ENCODE peak calls at places on chromosomes 1 and 21, in nine cellular contexts. H is AG04450; W is pancreas; V is adrenal gland; K is heart left ventricle; L is fibroblast of lung; J is CD8-positive, alpha-beta T cell; C is HCT116; T is K562. R is an unnamed sample. For H3K9me3, the result is how much of the 10 kb centered on the place peaks cover.

GRCh38 chr1:59738591-59739015 is 76.1 kb upstream of the HOOK1 start:
- DNase-seq in H (peak), W (no peak), V (no peak), K (no peak), L (peak), J (no peak), C (no peak), T (no peak), R (no peak)

GRCh38 chr1:28428990-28429520 is 59.5 kb downstream of the PHACTR4 start:
- DNase-seq in H (no peak), W (no peak), V (no peak), K (no peak), L (peak), J (no peak), C (no peak), T (no peak), R (no peak)

GRCh38 chr1:41365320-41365633 is 4.0 kb downstream of the FOXO6 start:
- DNase-seq in H (no peak), W (no peak), V (no peak), K (peak), L (no peak), J (no peak), C (no peak), T (no peak), R (no peak)

GRCh38 chr1:247862756-247863155 is 5.8 kb downstream of the TRIM58 start:
- DNase-seq in H (no peak), W (no peak), V (no peak), K (no peak), L (no peak), J (no peak), C (no peak), T (no peak), R (no peak)

GRCh38 chr1:183097438-183098051 is 74.3 kb downstream of the LAMC1 start:
- DNase-seq in H (peak), W (no peak), V (no peak), K (no peak), L (peak), J (no peak), C (no peak), T (no peak), R (no peak)

GRCh38 chr1:154812911-154813816 is 56.9 kb downstream of the KCNN3 start:
- DNase-seq in H (no peak), W (no peak), V (no peak), K (peak), L (peak), J (no peak), C (no peak), T (peak), R (no peak)

GRCh38 chr1:220691039-220691684 is 999 bp downstream of the C1orf115 start:
- DNase-seq in H (no peak), W (no peak), V (peak), K (no peak), L (no peak), J (no peak), C (no peak), T (no peak), R (no peak)

GRCh38 chr1:50620680-50621329 is 197.6 kb upstream of the DMRTA2 start:
- DNase-seq in H (no peak), W (no peak), V (no peak), K (no peak), L (peak), J (no peak), C (peak), T (no peak), R (no peak)

GRCh38 chr1:153245466-153245865 is 14.0 kb upstream of the LORICRIN start:
- DNase-seq in H (no peak), W (no peak), V (no peak), K (no peak), L (no peak), J (no peak), C (no peak), T (no peak), R (no peak)

GRCh38 chr1:229810140-229810539 is 184.1 kb downstream of the URB2 start:
- DNase-seq in H (no peak), W (no peak), V (no peak), K (no peak), L (no peak), J (no peak), C (no peak), T (no peak), R (no peak)

GRCh38 chr1:1614204-1614953 is 921 bp upstream of the MIB2 start:
- DNase-seq in H (peak), W (peak), V (peak), K (peak), L (peak), J (peak), C (no peak), T (peak), R (peak)

GRCh38 chr1:53959664-53960250 is 13.6 kb downstream of the LRRC42 start:
- DNase-seq in H (no peak), W (no peak), V (no peak), K (no peak), L (no peak), J (peak), C (no peak), T (no peak), R (no peak)

GRCh38 chr1:104403883-104404282 is 654.2 kb downstream of the AMY1C start:
- DNase-seq in H (no peak), W (no peak), V (no peak), K (no peak), L (no peak), J (no peak), C (no peak), T (no peak), R (no peak)

GRCh38 chr1:186680031-186681012 is at the start of gene PTGS2:
- DNase-seq in H (peak), W (peak), V (peak), K (peak), L (peak), J (no peak), C (peak), T (no peak), R (peak)

GRCh38 chr1:175981128-175981527 is 226.0 kb downstream of the COP1 start:
- DNase-seq in H (no peak), W (no peak), V (no peak), K (no peak), L (no peak), J (no peak), C (no peak), T (no peak), R (no peak)

GRCh38 chr1:109933856-109934711 is 23.4 kb downstream of the CSF1 start:
- DNase-seq in H (no peak), W (peak), V (no peak), K (no peak), L (peak), J (no peak), C (no peak), T (no peak), R (no peak)

GRCh38 chr1:19366599-19367315 is 54.6 kb downstream of the SLC66A1 start:
- DNase-seq in H (no peak), W (no peak), V (no peak), K (no peak), L (no peak), J (no peak), C (no peak), T (no peak), R (no peak)

GRCh38 chr21:37921091-37921490 is 4.8 kb upstream of the KCNJ6 start:
- DNase-seq in H (no peak), W (no peak), V (no peak), K (no peak), L (peak), J (no peak), C (no peak), T (no peak), R (no peak)

GRCh38 chr1:18830596-18830995 is 28.9 kb downstream of the TAS1R2 start:
- DNase-seq in H (no peak), W (no peak), V (no peak), K (no peak), L (no peak), J (no peak), C (no peak), T (no peak), R (no peak)

DNA sequence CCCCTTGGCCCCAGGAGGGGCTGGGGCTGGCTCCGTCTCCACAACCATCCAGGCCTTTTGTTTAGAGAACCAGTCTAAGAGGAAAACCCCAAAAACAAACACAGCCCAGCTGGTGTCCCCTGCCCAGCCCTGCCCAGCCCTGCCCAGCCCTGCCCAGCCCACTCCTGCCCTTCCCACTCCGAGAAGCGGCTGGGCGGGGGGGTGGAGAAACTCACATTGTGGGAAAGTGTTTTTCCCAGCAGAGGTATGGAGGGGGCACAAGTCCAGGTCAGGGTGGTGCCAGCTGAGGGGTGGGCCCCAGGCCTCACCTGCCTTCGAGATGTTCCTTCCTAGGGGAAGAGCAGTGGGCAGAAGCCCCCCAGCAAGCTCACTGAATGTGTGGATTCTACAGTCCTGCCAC is 10.0 kb upstream of the FAM131C start:
- DNase-seq in H (no peak), W (no peak), V (no peak), K (no peak), L (no peak), J (no peak), C (no peak), T (no peak), R (no peak)
- TF ChIP-seq CTCF in H (no peak), W (no peak), V (no peak), K (no peak), L (no peak), J (no peak), C (no peak), T (no peak), R (no peak)

GRCh38 chr1:217062566-217062965 is 339.3 kb upstream of the ESRRG start:
- DNase-seq in H (no peak), W (no peak), V (no peak), K (no peak), L (no peak), J (no peak), C (no peak), T (no peak), R (no peak)
- H3K27ac ChIP-seq in H (no peak), W (no peak), V (no peak), K (no peak), L (no peak), J (no peak), C (no peak), T (no peak), R (no peak)

GRCh38 chr1:169915150-169915549 is 21.5 kb upstream of the SCYL3 start:
- DNase-seq in H (no peak), W (no peak), V (no peak), K (no peak), L (no peak), J (no peak), C (no peak), T (no peak), R (no peak)

GRCh38 chr1:169918927-169919326 is 25.2 kb upstream of the SCYL3 start:
- DNase-seq in H (no peak), W (no peak), V (no peak), K (no peak), L (no peak), J (no peak), C (no peak), T (no peak), R (no peak)

GRCh38 chr1:169909499-169909898 is 15.8 kb upstream of the SCYL3 start:
- DNase-seq in H (no peak), W (no peak), V (no peak), K (no peak), L (no peak), J (no peak), C (no peak), T (no peak), R (no peak)

GRCh38 chr1:169914534-169914933 is 20.8 kb upstream of the SCYL3 start:
- DNase-seq in H (no peak), W (no peak), V (no peak), K (no peak), L (peak), J (no peak), C (no peak), T (no peak), R (no peak)
- H3K9me3 ChIP-seq in H (under half), W (under half), V (under half), K (under half), L (under half), J (under half), C (under half), T (under half), R (under half)

DNA sequence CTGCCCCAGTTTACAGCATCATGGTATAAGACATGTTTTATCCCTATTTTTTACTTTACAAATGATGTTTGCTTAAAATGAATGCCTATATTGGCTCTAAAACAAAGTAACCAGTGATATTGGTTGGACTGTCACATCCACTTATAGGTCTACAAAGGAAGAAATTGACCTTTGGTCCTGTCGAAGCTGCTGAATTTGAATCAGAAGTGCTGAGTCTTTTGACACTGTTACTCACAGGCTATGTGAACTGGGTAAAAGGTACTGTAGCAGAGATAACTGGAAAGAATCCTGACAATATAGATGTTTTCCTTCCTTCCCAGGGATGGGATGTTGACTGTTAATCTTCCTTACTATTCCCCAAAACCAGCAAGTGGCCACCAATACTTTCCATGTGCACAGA is 176.1 kb upstream of the NR5A2 start:
- DNase-seq in H (no peak), W (no peak), V (no peak), K (no peak), L (no peak), J (no peak), C (no peak), T (no peak), R (no peak)
- TF ChIP-seq CTCF in H (no peak), W (no peak), V (no peak), K (no peak), L (no peak), J (no peak), C (no peak), T (no peak), R (no peak)

DNA sequence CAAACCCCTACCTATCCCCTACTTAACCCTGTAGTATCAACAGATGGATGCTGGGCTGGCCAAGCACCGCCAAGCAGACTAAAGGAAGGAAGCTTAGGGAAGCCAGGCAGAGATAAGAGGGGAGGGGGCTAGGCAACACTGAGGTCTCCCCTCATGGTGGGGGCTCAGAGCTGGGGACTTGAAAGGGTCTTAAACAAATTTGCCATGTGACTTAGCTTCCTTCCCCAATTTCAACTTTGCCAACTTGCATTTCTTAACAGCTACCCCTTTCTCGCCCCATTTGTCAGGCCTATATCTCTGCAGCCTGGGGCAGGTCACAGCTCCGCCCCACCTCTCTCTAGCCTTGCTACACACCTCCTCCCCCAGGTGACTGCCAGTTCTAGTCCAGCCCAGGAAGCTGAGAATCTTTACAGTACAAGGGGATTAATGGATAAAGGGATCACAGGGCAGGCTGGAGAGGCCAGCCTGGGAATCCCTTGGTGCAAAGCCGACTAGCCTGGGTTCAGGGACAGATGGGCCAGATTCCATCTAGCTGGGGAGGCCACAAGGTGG is 3.4 kb downstream of the KIF21B start:
- DNase-seq in H (no peak), W (no peak), V (no peak), K (no peak), L (no peak), J (no peak), C (no peak), T (no peak), R (no peak)
- H3K27ac ChIP-seq in H (no peak), W (no peak), V (no peak), K (no peak), L (no peak), J (peak), C (no peak), T (peak), R (peak)

DNA sequence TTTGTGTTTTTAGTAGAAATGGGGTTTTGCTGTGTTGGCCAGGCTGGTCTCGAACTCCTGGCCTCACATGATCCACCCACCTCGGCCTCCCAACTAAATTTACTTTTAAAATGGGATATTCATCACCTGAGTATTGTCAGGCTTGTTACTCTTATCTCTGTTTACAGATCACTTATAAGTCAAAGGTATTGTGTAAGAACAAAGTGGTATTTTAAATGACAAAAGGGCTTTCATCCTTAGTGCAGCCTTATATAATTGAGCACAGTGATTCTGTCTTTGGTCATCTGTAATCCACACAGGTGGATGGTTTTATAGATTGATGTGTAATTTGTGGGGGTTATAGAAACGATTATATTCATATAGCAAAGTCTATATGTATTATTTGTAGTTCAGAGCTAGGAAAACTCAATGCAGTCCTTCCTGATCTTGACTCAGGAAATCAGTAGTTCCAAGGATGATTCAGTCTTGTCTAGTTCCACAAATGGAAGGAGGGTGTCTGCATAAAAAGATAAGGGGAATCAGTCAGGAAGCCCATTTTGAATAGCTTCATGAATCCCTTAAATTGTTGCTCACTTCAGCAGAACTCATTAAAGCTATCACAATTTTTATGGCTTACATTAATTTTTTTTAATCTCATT is 34.6 kb downstream of the STXBP3 start:
- DNase-seq in H (no peak), W (no peak), V (no peak), K (no peak), L (no peak), J (no peak), C (no peak), T (peak), R (no peak)
- H3K9me3 ChIP-seq in H (under half), W (under half), V (under half), K (under half), L (under half), J (under half), C (under half), T (under half), R (under half)

GRCh38 chr1:228259951-228260350 is 52.1 kb downstream of the OBSCN start:
- DNase-seq in H (no peak), W (no peak), V (no peak), K (no peak), L (no peak), J (no peak), C (no peak), T (no peak), R (no peak)
- TF ChIP-seq CTCF in H (peak), W (no peak), V (no peak), K (no peak), L (no peak), J (no peak), C (peak), T (peak), R (no peak)

GRCh38 chr1:63777965-63778880 is 4.4 kb downstream of the ROR1 start:
- DNase-seq in H (no peak), W (no peak), V (no peak), K (no peak), L (no peak), J (no peak), C (no peak), T (no peak), R (no peak)

GRCh38 chr1:63777286-63777685 is 3.5 kb downstream of the ROR1 start:
- DNase-seq in H (no peak), W (no peak), V (no peak), K (no peak), L (no peak), J (no peak), C (no peak), T (no peak), R (no peak)

GRCh38 chr1:63780541-63780940 is 6.7 kb downstream of the ROR1 start:
- DNase-seq in H (no peak), W (no peak), V (no peak), K (no peak), L (no peak), J (no peak), C (no peak), T (no peak), R (no peak)

GRCh38 chr1:63779872-63780271 is 6.1 kb downstream of the ROR1 start:
- DNase-seq in H (no peak), W (no peak), V (no peak), K (no peak), L (no peak), J (no peak), C (no peak), T (no peak), R (no peak)

DNA sequence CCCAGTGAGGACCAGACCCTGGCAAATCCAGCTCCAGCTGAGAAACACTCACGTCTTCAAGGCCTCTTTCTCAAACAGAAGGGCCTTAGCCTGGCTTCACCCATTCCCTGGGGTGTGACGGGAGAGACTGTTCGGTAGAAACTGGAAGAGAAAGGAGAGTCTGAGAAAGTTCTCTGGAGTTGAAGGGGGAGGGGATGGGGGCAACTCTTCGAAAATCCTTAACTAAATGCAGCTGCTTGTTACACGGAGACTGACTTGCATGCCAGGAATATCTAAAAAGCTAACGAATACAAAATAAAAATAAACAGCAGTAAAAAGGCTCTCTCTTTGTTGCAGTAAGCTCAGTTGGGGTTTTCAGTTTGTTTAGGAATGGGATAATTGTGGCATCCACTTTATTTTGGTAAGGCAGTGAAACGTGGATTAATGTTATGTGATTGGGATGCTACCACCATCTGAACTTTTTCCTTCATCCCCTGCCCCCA is 5.6 kb downstream of the ROR1 start:
- DNase-seq in H (peak), W (no peak), V (no peak), K (no peak), L (no peak), J (no peak), C (no peak), T (no peak), R (no peak)
- H3K27ac ChIP-seq in H (no peak), W (no peak), V (no peak), K (no peak), L (no peak), J (no peak), C (no peak), T (no peak), R (no peak)

DNA sequence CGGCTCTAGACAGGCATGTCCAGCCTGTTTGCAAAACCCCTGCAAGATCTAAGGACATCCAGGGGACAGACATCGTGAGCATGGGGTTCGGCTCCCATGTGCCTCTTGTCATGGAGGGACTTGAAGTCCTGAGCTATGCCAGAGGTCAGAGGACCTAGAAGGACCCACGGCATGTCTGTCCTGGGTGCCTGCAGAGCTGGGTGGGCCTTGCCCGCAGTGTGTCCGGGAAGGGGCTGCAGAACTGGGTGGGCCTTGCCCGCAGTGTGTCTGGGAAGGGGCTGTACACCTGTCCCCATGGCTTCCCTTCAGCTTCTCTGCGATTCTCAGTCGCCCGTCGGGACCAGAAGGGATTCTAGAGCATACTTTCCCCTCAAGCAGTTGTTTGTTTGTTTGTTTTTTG is 20.0 kb upstream of the TRAPPC10 start:
- DNase-seq in H (no peak), W (no peak), V (no peak), K (no peak), L (no peak), J (no peak), C (no peak), T (no peak), R (no peak)
- H3K9me3 ChIP-seq in H (under half), W (under half), V (under half), K (under half), L (under half), J (under half), C (under half), T (under half), R (under half)

R was measured in CD4-positive, alpha-beta T cell.